ENCODE peak calls at places on chromosomes 6 and 20, in four cellular contexts. H is spleen, L is astrocyte of the cerebellum, W is left ventricle myocardium inferior. F is an unnamed sample.

GRCh38 chr20:32523613-32524218 is 61.4 kb downstream of the NOL4L start:
- DNase-seq in L (no peak), W (no peak), H (peak; percentile 68), F (peak; percentile 62)

GRCh38 chr20:38296433-38296832 is 7.5 kb upstream of the BPI start:
- DNase-seq in L (no peak), H (no peak), W (no peak), F (no peak)

GRCh38 chr6:72788188-72788587 is 166.3 kb downstream of the KCNQ5 start:
- DNase-seq in W (no peak), L (no peak), H (no peak), F (no peak)

GRCh38 chr6:18362058-18362561 is 25.0 kb upstream of the RNF144B start:
- DNase-seq in L (peak; percentile 89), H (no peak), W (no peak), F (no peak)

GRCh38 chr20:59525500-59526241 is 78.7 kb upstream of the PHACTR3 start:
- DNase-seq in W (peak; percentile 62), H (no peak), L (no peak), F (no peak)

GRCh38 chr6:36312854-36313627 is 23.6 kb downstream of the BNIP5 start:
- DNase-seq in L (no peak), W (no peak), H (no peak), F (no peak)

GRCh38 chr6:80403365-80403764 is 296.9 kb downstream of the BCKDHB start:
- DNase-seq in W (no peak), H (no peak), L (no peak), F (no peak)

GRCh38 chr6:157070403-157071107 is 252.8 kb downstream of the TMEM242 start:
- DNase-seq in L (peak; percentile 59), W (no peak), H (no peak), F (no peak)

GRCh38 chr6:2952557-2953095 is 18.7 kb downstream of the SERPINB6 start:
- DNase-seq in W (peak; percentile 77), H (peak; percentile 88), L (peak; percentile 68), F (no peak)

GRCh38 chr6:91462236-91462635 is 875.4 kb upstream of the MAP3K7 start:
- DNase-seq in W (no peak), H (no peak), L (no peak), F (no peak)

GRCh38 chr6:16933532-16933931 is 168.3 kb upstream of the STMND1 start:
- DNase-seq in W (no peak), L (no peak), H (no peak), F (no peak)

GRCh38 chr6:3773696-3774298 is 22.3 kb upstream of the PXDC1 start:
- DNase-seq in H (no peak), L (no peak), W (peak; percentile 38), F (no peak)

GRCh38 chr20:38196592-38196991 is 31.5 kb upstream of the TGM2 start:
- DNase-seq in W (peak; percentile 82), H (peak; percentile 86), L (no peak), F (no peak)

GRCh38 chr6:26305097-26305841 is 59.7 kb upstream of the BTN3A2 start:
- DNase-seq in W (no peak), H (peak; percentile 85), L (no peak), F (no peak)

GRCh38 chr6:108592371-108593337 is 31.9 kb downstream of the FOXO3 start:
- DNase-seq in W (no peak), H (peak; percentile 82), L (peak; percentile 72), F (no peak)

GRCh38 chr20:11777861-11778570 is 139.7 kb upstream of the BTBD3 start:
- DNase-seq in H (no peak), W (no peak), L (no peak), F (no peak)

GRCh38 chr6:121426686-121427085 is 8.8 kb upstream of the GJA1 start:
- DNase-seq in L (no peak), W (no peak), H (no peak), F (no peak)

GRCh38 chr6:157864185-157864761 is 41.2 kb downstream of the SNX9 start:
- DNase-seq in W (no peak), H (no peak), L (no peak), F (no peak)

GRCh38 chr6:36914227-36914794 is 28.6 kb downstream of the C6orf89 start:
- DNase-seq in H (no peak), W (no peak), L (peak; percentile 22), F (no peak)

GRCh38 chr6:35468980-35469710 is 944 bp downstream of the RPL10A start:
- DNase-seq in W (no peak), H (peak; percentile 89), L (no peak), F (no peak)

GRCh38 chr6:43285415-43285814 is 12.6 kb upstream of the SLC22A7 start:
- DNase-seq in H (no peak), L (no peak), W (no peak), F (no peak)

GRCh38 chr6:44662461-44663121 is 275.1 kb downstream of the CDC5L start:
- DNase-seq in W (no peak), H (no peak), L (peak; percentile 97), F (no peak)

GRCh38 chr6:116106146-116106545 is 5.5 kb downstream of the NT5DC1 start:
- DNase-seq in L (no peak), H (no peak), W (no peak), F (no peak)

GRCh38 chr20:6828794-6829423 is 61.4 kb downstream of the BMP2 start:
- DNase-seq in H (no peak), L (peak; percentile 50), W (peak; percentile 25), F (no peak)

GRCh38 chr6:83908813-83909212 is 49.3 kb downstream of the CYB5R4 start:
- DNase-seq in L (peak; percentile 46), W (no peak), H (no peak), F (no peak)

GRCh38 chr20:45484676-45485075 is 15.1 kb downstream of the WFDC2 start:
- DNase-seq in W (no peak), L (no peak), H (no peak), F (no peak)

GRCh38 chr6:52595000-52595795 is 18.3 kb upstream of the TRAM2 start:
- DNase-seq in L (no peak), H (no peak), W (peak; percentile 34), F (no peak)

GRCh38 chr20:2536562-2536986 is at the start of gene TMC2:
- DNase-seq in L (no peak), H (no peak), W (no peak), F (no peak)

GRCh38 chr6:1558388-1558787 is 51.3 kb upstream of the FOXC1 start:
- DNase-seq in H (no peak), L (no peak), W (no peak), F (no peak)

GRCh38 chr6:65202738-65203137 is 504.3 kb downstream of the EYS start:
- DNase-seq in H (no peak), W (no peak), L (no peak), F (no peak)

GRCh38 chr6:62390413-62390812 is 104.4 kb upstream of the KHDRBS2 start:
- DNase-seq in W (no peak), L (no peak), H (no peak), F (no peak)

DNA sequence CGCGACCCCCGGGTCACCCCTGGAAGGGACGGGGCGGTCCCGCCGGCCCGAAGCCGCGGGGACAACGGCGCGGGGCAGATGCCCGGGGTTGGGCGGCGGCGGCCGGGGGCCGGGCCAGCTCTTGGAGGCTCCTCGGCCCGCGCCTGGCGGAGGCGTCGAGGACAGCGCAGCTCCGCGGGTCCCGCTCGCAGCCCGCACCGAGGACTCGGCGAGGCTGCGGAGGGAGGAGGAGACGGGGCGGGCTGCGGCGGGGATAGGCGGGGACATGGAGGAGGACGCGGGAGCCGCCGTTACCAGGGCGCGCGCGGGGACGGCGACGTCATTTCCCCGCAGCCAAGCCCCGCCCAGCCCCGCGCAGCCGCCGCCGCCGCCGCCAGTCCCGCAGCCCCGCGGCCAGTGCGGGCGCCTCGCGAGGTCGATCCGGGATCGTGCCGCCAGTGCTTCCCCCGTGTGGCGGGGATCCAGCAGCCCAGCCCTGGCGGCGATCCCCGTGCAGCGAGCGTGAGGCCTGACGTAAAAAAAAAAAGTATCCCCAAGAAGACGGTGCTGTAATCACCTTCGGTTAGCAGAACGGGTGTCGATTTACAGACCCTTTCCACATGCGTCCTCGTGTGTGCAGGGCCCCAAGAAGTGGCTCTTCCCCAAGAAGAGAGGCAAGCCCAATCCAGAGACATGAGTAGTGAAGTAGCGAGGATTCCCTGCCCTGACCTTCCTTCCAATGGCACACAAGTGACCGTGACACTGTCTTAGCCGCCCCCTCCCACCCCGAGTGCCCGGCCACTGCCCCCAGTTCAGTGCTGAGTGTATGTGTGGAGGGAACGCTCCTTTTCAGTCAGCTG is at the start of gene FAM184A:
- DNase-seq in W (peak; percentile 69), H (peak; percentile 87), L (peak; percentile 12), F (no peak)
- TF ChIP-seq CTCF in W (peak; percentile 58), H (peak; percentile 51), L (peak; percentile 21), F (peak; percentile 73)

DNA sequence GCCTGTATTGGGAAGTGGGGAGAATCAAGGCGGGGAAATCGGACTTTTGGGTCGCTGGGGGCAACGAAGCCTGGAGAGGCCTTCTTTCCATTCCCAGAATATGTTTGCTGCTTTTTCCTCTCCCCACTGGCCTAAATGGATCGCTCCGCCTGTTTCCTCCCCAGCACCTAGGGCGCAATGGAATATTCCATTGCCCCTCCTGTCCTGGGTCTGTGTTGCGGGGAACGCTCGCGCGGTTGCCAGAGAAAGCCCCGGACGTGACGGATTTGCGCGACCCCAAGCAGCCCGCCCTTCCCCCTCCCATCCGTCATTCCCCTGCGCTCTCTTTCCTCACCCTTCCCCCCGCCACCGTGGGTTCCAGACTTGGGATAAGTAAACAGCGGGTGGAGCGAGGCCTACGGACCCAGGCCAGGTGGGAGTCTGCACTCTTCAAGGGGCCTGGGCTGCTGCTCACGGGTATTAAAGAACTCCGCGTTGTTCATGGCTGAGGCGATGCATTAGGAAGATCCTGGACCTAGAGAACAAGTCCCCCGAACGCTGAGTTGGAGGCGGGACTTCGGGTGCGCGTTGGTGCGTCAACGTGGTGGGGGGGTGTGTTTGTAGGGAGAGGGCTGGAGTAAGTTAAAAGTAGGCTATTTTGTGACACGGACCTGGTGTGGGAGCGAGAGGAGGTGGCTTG is at the start of gene PPT2:
- DNase-seq in H (peak; percentile 85), W (peak; percentile 91), L (peak; percentile 84), F (peak; percentile 97)
- TF ChIP-seq CTCF in H (no peak), W (no peak), L (no peak), F (no peak)

GRCh38 chr6:159970659-159971063 is 1.8 kb downstream of the IGF2R start:
- DNase-seq in W (no peak), L (no peak), H (no peak), F (no peak)

GRCh38 chr6:159969921-159970320 is 1.0 kb downstream of the IGF2R start:
- DNase-seq in L (no peak), H (no peak), W (no peak), F (no peak)

GRCh38 chr6:159966981-159967380 is 1.9 kb upstream of the IGF2R start:
- DNase-seq in W (no peak), H (no peak), L (no peak), F (no peak)

GRCh38 chr6:159969204-159969912 is 476 bp downstream of the IGF2R start:
- DNase-seq in H (peak; percentile 95), L (no peak), W (peak; percentile 49), F (no peak)

GRCh38 chr6:159968295-159969203 is at the start of gene IGF2R:
- DNase-seq in L (no peak), W (peak; percentile 94), H (peak; percentile 99), F (no peak)
- TF ChIP-seq CTCF in L (peak; percentile 26), W (peak; percentile 31), H (no peak), F (peak; percentile 66)

GRCh38 chr20:5081196-5081595 is 38.6 kb downstream of the PCNA start:
- DNase-seq in W (no peak), H (no peak), L (no peak), F (no peak)

GRCh38 chr20:5074050-5074674 is 45.6 kb downstream of the PCNA start:
- DNase-seq in W (no peak), H (no peak), L (no peak), F (no peak)

GRCh38 chr20:5080384-5080877 is 39.3 kb downstream of the PCNA start:
- DNase-seq in H (peak; percentile 90), W (peak; percentile 50), L (no peak), F (no peak)

GRCh38 chr20:5077761-5078387 is 41.9 kb downstream of the PCNA start:
- DNase-seq in L (no peak), H (no peak), W (no peak), F (no peak)

GRCh38 chr20:5078399-5078958 is 41.3 kb downstream of the PCNA start:
- DNase-seq in L (no peak), W (peak; percentile 43), H (peak; percentile 93), F (no peak)
- TF ChIP-seq CTCF in L (no peak), W (no peak), H (no peak), F (no peak)